ENCODE peak calls at places on chromosomes 1 and 21, in six cellular contexts. One of them, this sample, is unnamed.

GRCh38 chr1:187396929-187397796 is 568.4 kb downstream of the PLA2G4A start:
- DNase-seq in endodermal cell: peak
- DNase-seq in fibroblast of lung: no peak
- DNase-seq in AG09309: no peak
- DNase-seq in body of pancreas: no peak
- DNase-seq in uterus: no peak
- DNase-seq in this sample: no peak

GRCh38 chr1:52723260-52723659 is 3.0 kb upstream of the ZYG11B start:
- DNase-seq in uterus: no peak
- DNase-seq in endodermal cell: no peak
- DNase-seq in body of pancreas: no peak
- DNase-seq in fibroblast of lung: no peak
- DNase-seq in AG09309: no peak
- DNase-seq in this sample: no peak

GRCh38 chr1:31901838-31902508 is 36.2 kb downstream of the PTP4A2 start:
- DNase-seq in endodermal cell: no peak
- DNase-seq in body of pancreas: no peak
- DNase-seq in fibroblast of lung: no peak
- DNase-seq in uterus: no peak
- DNase-seq in AG09309: no peak
- DNase-seq in this sample: no peak

GRCh38 chr1:112439592-112439991 is 43.6 kb downstream of the CTTNBP2NL start:
- DNase-seq in endodermal cell: no peak
- DNase-seq in body of pancreas: no peak
- DNase-seq in uterus: no peak
- DNase-seq in AG09309: no peak
- DNase-seq in fibroblast of lung: no peak
- DNase-seq in this sample: no peak

GRCh38 chr1:151819951-151820623 is 11.5 kb downstream of the RORC start:
- DNase-seq in AG09309: no peak
- DNase-seq in body of pancreas: peak
- DNase-seq in endodermal cell: no peak
- DNase-seq in uterus: no peak
- DNase-seq in fibroblast of lung: no peak
- DNase-seq in this sample: no peak

GRCh38 chr1:228884196-228884595 is 148.9 kb downstream of the RHOU start:
- DNase-seq in fibroblast of lung: no peak
- DNase-seq in uterus: no peak
- DNase-seq in body of pancreas: no peak
- DNase-seq in AG09309: no peak
- DNase-seq in endodermal cell: no peak
- DNase-seq in this sample: no peak

GRCh38 chr1:184160236-184160635 is 108.7 kb downstream of the TSEN15 start:
- DNase-seq in fibroblast of lung: peak
- DNase-seq in AG09309: peak
- DNase-seq in uterus: no peak
- DNase-seq in endodermal cell: no peak
- DNase-seq in body of pancreas: no peak
- DNase-seq in this sample: no peak

GRCh38 chr21:35154788-35155187 is 105.7 kb upstream of the RUNX1 start:
- DNase-seq in uterus: no peak
- DNase-seq in AG09309: no peak
- DNase-seq in endodermal cell: no peak
- DNase-seq in fibroblast of lung: no peak
- DNase-seq in body of pancreas: no peak
- DNase-seq in this sample: no peak

GRCh38 chr21:46538262-46538661 is 66.6 kb downstream of the S100B start:
- DNase-seq in uterus: no peak
- DNase-seq in fibroblast of lung: no peak
- DNase-seq in AG09309: no peak
- DNase-seq in body of pancreas: no peak
- DNase-seq in endodermal cell: no peak
- DNase-seq in this sample: no peak

GRCh38 chr1:227891955-227892871 is 55.5 kb downstream of the WNT9A start:
- DNase-seq in AG09309: no peak
- DNase-seq in body of pancreas: peak
- DNase-seq in uterus: no peak
- DNase-seq in fibroblast of lung: peak
- DNase-seq in endodermal cell: peak
- DNase-seq in this sample: no peak

GRCh38 chr1:64295136-64295535 is 91.7 kb downstream of the UBE2U start:
- DNase-seq in body of pancreas: no peak
- DNase-seq in endodermal cell: no peak
- DNase-seq in fibroblast of lung: peak
- DNase-seq in AG09309: no peak
- DNase-seq in uterus: no peak
- DNase-seq in this sample: no peak

GRCh38 chr1:233390842-233391241 is 63.3 kb downstream of the MAP3K21 start:
- DNase-seq in uterus: no peak
- DNase-seq in endodermal cell: no peak
- DNase-seq in fibroblast of lung: no peak
- DNase-seq in body of pancreas: no peak
- DNase-seq in AG09309: no peak
- DNase-seq in this sample: no peak

GRCh38 chr1:6519491-6519934 is 28.0 kb upstream of the PLEKHG5 start:
- DNase-seq in AG09309: no peak
- DNase-seq in fibroblast of lung: peak
- DNase-seq in uterus: no peak
- DNase-seq in body of pancreas: no peak
- DNase-seq in endodermal cell: peak
- DNase-seq in this sample: no peak

This sample was measured in HFF-Myc.